ENCODE peak calls at places on chromosomes 2 and 18, in six cellular contexts. M is A549, V is endothelial cell of umbilical vein, W is K562, Y is GM12878, Z is HepG2. Q is an unnamed sample.

GRCh38 chr2:220913384-220913783 is 658.7 kb downstream of the EPHA4 start:
- DNase-seq in M (no peak), V (no peak), W (no peak), Y (no peak), Z (no peak), Q (no peak)

GRCh38 chr18:59646228-59646945 is 50.8 kb downstream of the CCBE1 start:
- DNase-seq in M (no peak), V (no peak), W (peak; percentile 5), Y (no peak), Z (no peak), Q (no peak)

GRCh38 chr2:237154050-237154638 is 68.5 kb downstream of the COPS8 start:
- DNase-seq in M (peak; percentile 45), V (peak; percentile 59), W (peak; percentile 50), Y (no peak), Z (peak; percentile 53), Q (peak; percentile 72)

GRCh38 chr2:44952806-44953685 is 11.5 kb downstream of the SIX3 start:
- DNase-seq in M (no peak), V (peak; percentile 23), W (no peak), Y (no peak), Z (no peak), Q (no peak)

GRCh38 chr2:101124684-101125366 is 26.4 kb downstream of the TBC1D8 start:
- DNase-seq in M (peak; percentile 91), V (peak; percentile 98), W (no peak), Y (no peak), Z (peak; percentile 96), Q (peak; percentile 63)

GRCh38 chr2:164205347-164205746 is 415.9 kb downstream of the GRB14 start:
- DNase-seq in M (no peak), V (no peak), W (no peak), Y (no peak), Z (no peak), Q (no peak)

GRCh38 chr2:61789807-61790602 is 63.9 kb downstream of the FAM161A start:
- DNase-seq in M (no peak), V (no peak), W (no peak), Y (no peak), Z (no peak), Q (no peak)

GRCh38 chr18:73232933-73233332 is 365.1 kb upstream of the NETO1 start:
- DNase-seq in M (no peak), V (no peak), W (no peak), Y (peak; percentile 13), Z (no peak), Q (no peak)

GRCh38 chr2:22124003-22124402 is 1000.2 kb downstream of the TDRD15 start:
- DNase-seq in M (no peak), V (no peak), W (no peak), Y (no peak), Z (peak; percentile 10), Q (peak; percentile 28)

GRCh38 chr2:232441147-232441651 is 14.8 kb upstream of the ALPI start:
- DNase-seq in M (no peak), V (no peak), W (no peak), Y (no peak), Z (no peak), Q (no peak)

GRCh38 chr2:136235451-136236418 is 117.8 kb upstream of the CXCR4 start:
- DNase-seq in M (peak; percentile 62), V (peak; percentile 88), W (no peak), Y (no peak), Z (peak; percentile 35), Q (peak; percentile 39)

GRCh38 chr2:136495636-136496035 is 269.7 kb upstream of the THSD7B start:
- DNase-seq in M (no peak), V (no peak), W (no peak), Y (peak; percentile 5), Z (no peak), Q (peak; percentile 45)

GRCh38 chr2:161273038-161273760 is 35.0 kb upstream of the PSMD14 start:
- DNase-seq in M (peak; percentile 12), V (peak; percentile 72), W (peak; percentile 79), Y (peak; percentile 23), Z (peak; percentile 64), Q (peak; percentile 76)

GRCh38 chr18:62128157-62128556 is 58.7 kb downstream of the PIGN start:
- DNase-seq in M (no peak), V (peak; percentile 37), W (no peak), Y (no peak), Z (no peak), Q (no peak)

GRCh38 chr18:59950215-59950944 is 50.6 kb downstream of the PMAIP1 start:
- DNase-seq in M (no peak), V (no peak), W (no peak), Y (no peak), Z (no peak), Q (no peak)

GRCh38 chr2:113784823-113785744 is 28.6 kb upstream of the SLC35F5 start:
- DNase-seq in M (no peak), V (no peak), W (no peak), Y (no peak), Z (no peak), Q (no peak)

GRCh38 chr2:224958873-224959272 is 83.4 kb downstream of the DOCK10 start:
- DNase-seq in M (no peak), V (no peak), W (no peak), Y (no peak), Z (no peak), Q (no peak)

GRCh38 chr2:1053781-1054180 is 103.1 kb downstream of the SNTG2 start:
- DNase-seq in M (no peak), V (no peak), W (no peak), Y (no peak), Z (no peak), Q (no peak)

DNA sequence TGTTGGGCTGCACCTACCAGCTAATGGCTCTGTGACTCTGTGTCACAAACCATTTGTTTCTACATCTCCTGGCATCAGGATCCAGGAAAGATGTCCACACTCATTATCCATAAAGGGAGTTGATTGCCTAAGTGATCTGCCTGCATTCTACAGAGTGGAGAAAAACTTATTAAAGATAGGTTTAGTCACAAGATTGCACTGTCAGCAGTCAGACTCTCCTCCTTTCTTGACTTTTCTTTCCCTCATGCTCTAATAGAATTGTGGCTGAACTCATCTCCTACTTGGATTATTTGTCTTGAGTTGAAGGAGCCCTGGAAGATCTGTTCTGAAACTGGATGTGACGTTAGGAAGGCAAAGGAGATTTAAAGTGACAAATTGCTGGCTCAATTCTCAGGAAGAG is 152.7 kb downstream of the SLC8A1 start:
- DNase-seq in M (no peak), V (no peak), W (no peak), Y (no peak), Z (no peak), Q (no peak)
- TF ChIP-seq MYC in M (no peak), V (no peak), W (no peak), Y (no peak), Z (no peak), Q (no peak)

GRCh38 chr2:169716938-169717690 is 16.5 kb upstream of the KLHL23 start:
- DNase-seq in M (no peak), V (peak; percentile 94), W (peak; percentile 72), Y (no peak), Z (peak; percentile 95), Q (no peak)
- TF ChIP-seq MYC in M (no peak), V (no peak), W (no peak), Y (no peak), Z (no peak), Q (no peak)

GRCh38 chr18:30034818-30035217 is 1007.7 kb downstream of the DSC3 start:
- DNase-seq in M (no peak), V (no peak), W (no peak), Y (no peak), Z (no peak), Q (no peak)

GRCh38 chr18:30044496-30044895 is 998.0 kb downstream of the DSC3 start:
- DNase-seq in M (no peak), V (no peak), W (no peak), Y (no peak), Z (no peak), Q (no peak)

DNA sequence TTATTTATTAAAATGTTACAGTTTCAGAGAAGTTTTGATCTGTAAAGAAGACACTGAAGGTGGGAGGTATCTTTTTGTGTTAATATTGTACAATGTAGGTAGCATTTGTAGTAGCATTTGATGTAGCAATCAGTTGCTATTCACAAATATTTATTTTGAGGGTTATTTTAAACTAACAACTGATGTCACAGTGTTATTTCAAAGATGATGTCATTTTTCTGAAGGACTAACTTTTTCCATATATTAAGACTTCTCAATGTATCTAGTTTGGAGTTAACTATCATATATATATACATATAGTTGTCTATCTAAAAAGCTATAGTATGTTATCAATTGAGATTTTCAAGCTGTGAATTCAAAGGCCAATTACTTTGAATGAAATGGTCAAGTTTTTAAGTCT is 1003.3 kb downstream of the DSC3 start:
- DNase-seq in M (no peak), V (no peak), W (no peak), Y (no peak), Z (no peak), Q (no peak)
- TF ChIP-seq MYC in M (no peak), V (no peak), W (no peak), Y (no peak), Z (no peak), Q (no peak)

GRCh38 chr18:26386002-26386401 is 159.8 kb downstream of the TAF4B start:
- DNase-seq in M (no peak), V (peak; percentile 87), W (no peak), Y (no peak), Z (peak; percentile 65), Q (peak; percentile 20)

GRCh38 chr18:26386421-26386820 is 160.2 kb downstream of the TAF4B start:
- DNase-seq in M (no peak), V (no peak), W (no peak), Y (no peak), Z (no peak), Q (no peak)

GRCh38 chr18:26383454-26384270 is 157.4 kb downstream of the TAF4B start:
- DNase-seq in M (peak; percentile 19), V (peak; percentile 52), W (peak; percentile 60), Y (peak; percentile 15), Z (peak; percentile 35), Q (peak; percentile 62)
- TF ChIP-seq MYC in M (no peak), V (no peak), W (no peak), Y (no peak), Z (no peak), Q (no peak)

Q was measured in NB4.